ENCODE peak calls at places on chromosomes 16 and 17, in eight cellular contexts. One of them, this sample, is unnamed.

GRCh38 chr17:67942810-67943209 is 53.5 kb downstream of the C17orf58 start:
- DNase-seq in stimulated activated naive B cell treated with anti-CD40 and anti-IgM and Interleukin-4, amounts not matched to agents 10 μg/mL and 1 μg/mL and 100 μg/mL, for 72 hours: no peak
- DNase-seq in ureter: peak
- DNase-seq in HS-5: no peak
- DNase-seq in heart left ventricle: no peak
- DNase-seq in left kidney: no peak
- DNase-seq in memory B cell: no peak
- DNase-seq in DMS153: no peak
- DNase-seq in this sample: no peak

GRCh38 chr16:88974641-88975215 is 2.3 kb downstream of the CBFA2T3 start:
- DNase-seq in stimulated activated naive B cell treated with anti-CD40 and anti-IgM and Interleukin-4, amounts not matched to agents 10 μg/mL and 1 μg/mL and 100 μg/mL, for 72 hours: no peak
- DNase-seq in ureter: no peak
- DNase-seq in HS-5: no peak
- DNase-seq in heart left ventricle: no peak
- DNase-seq in left kidney: no peak
- DNase-seq in memory B cell: no peak
- DNase-seq in DMS153: no peak
- DNase-seq in this sample: no peak

GRCh38 chr16:4908854-4909401 is 28.0 kb downstream of the PPL start:
- DNase-seq in stimulated activated naive B cell treated with anti-CD40 and anti-IgM and Interleukin-4, amounts not matched to agents 10 μg/mL and 1 μg/mL and 100 μg/mL, for 72 hours: no peak
- DNase-seq in ureter: no peak
- DNase-seq in HS-5: no peak
- DNase-seq in heart left ventricle: no peak
- DNase-seq in left kidney: no peak
- DNase-seq in memory B cell: no peak
- DNase-seq in DMS153: no peak
- DNase-seq in this sample: no peak

GRCh38 chr16:17448640-17449638 is 21.8 kb downstream of the XYLT1 start:
- DNase-seq in stimulated activated naive B cell treated with anti-CD40 and anti-IgM and Interleukin-4, amounts not matched to agents 10 μg/mL and 1 μg/mL and 100 μg/mL, for 72 hours: peak
- DNase-seq in ureter: no peak
- DNase-seq in HS-5: no peak
- DNase-seq in heart left ventricle: peak
- DNase-seq in left kidney: no peak
- DNase-seq in memory B cell: peak
- DNase-seq in DMS153: no peak
- DNase-seq in this sample: peak

GRCh38 chr16:2482181-2483107 is 7.5 kb downstream of the TBC1D24 start:
- DNase-seq in stimulated activated naive B cell treated with anti-CD40 and anti-IgM and Interleukin-4, amounts not matched to agents 10 μg/mL and 1 μg/mL and 100 μg/mL, for 72 hours: no peak
- DNase-seq in ureter: no peak
- DNase-seq in HS-5: no peak
- DNase-seq in heart left ventricle: peak
- DNase-seq in left kidney: peak
- DNase-seq in memory B cell: no peak
- DNase-seq in DMS153: peak
- DNase-seq in this sample: no peak

GRCh38 chr16:84884311-84885023 is 64.7 kb downstream of the CRISPLD2 start:
- DNase-seq in stimulated activated naive B cell treated with anti-CD40 and anti-IgM and Interleukin-4, amounts not matched to agents 10 μg/mL and 1 μg/mL and 100 μg/mL, for 72 hours: no peak
- DNase-seq in ureter: peak
- DNase-seq in HS-5: no peak
- DNase-seq in heart left ventricle: peak
- DNase-seq in left kidney: peak
- DNase-seq in memory B cell: no peak
- DNase-seq in DMS153: no peak
- DNase-seq in this sample: no peak

GRCh38 chr16:54843424-54843750 is 87.3 kb upstream of the IRX5 start:
- DNase-seq in stimulated activated naive B cell treated with anti-CD40 and anti-IgM and Interleukin-4, amounts not matched to agents 10 μg/mL and 1 μg/mL and 100 μg/mL, for 72 hours: no peak
- DNase-seq in ureter: no peak
- DNase-seq in HS-5: no peak
- DNase-seq in heart left ventricle: no peak
- DNase-seq in left kidney: no peak
- DNase-seq in memory B cell: no peak
- DNase-seq in DMS153: no peak
- DNase-seq in this sample: no peak

GRCh38 chr17:68511254-68511670 is 968 bp upstream of the PRKAR1A start:
- DNase-seq in stimulated activated naive B cell treated with anti-CD40 and anti-IgM and Interleukin-4, amounts not matched to agents 10 μg/mL and 1 μg/mL and 100 μg/mL, for 72 hours: no peak
- DNase-seq in ureter: peak
- DNase-seq in HS-5: peak
- DNase-seq in heart left ventricle: no peak
- DNase-seq in left kidney: no peak
- DNase-seq in memory B cell: no peak
- DNase-seq in DMS153: no peak
- DNase-seq in this sample: no peak

GRCh38 chr16:67039260-67040020 is 10.5 kb downstream of the CBFB start:
- DNase-seq in stimulated activated naive B cell treated with anti-CD40 and anti-IgM and Interleukin-4, amounts not matched to agents 10 μg/mL and 1 μg/mL and 100 μg/mL, for 72 hours: no peak
- DNase-seq in ureter: no peak
- DNase-seq in HS-5: no peak
- DNase-seq in heart left ventricle: no peak
- DNase-seq in left kidney: no peak
- DNase-seq in memory B cell: no peak
- DNase-seq in DMS153: no peak
- DNase-seq in this sample: no peak

GRCh38 chr17:58338454-58338841 is 9.9 kb upstream of the TSPOAP1 start:
- DNase-seq in stimulated activated naive B cell treated with anti-CD40 and anti-IgM and Interleukin-4, amounts not matched to agents 10 μg/mL and 1 μg/mL and 100 μg/mL, for 72 hours: no peak
- DNase-seq in ureter: no peak
- DNase-seq in HS-5: no peak
- DNase-seq in heart left ventricle: no peak
- DNase-seq in left kidney: peak
- DNase-seq in memory B cell: no peak
- DNase-seq in DMS153: no peak
- DNase-seq in this sample: no peak

GRCh38 chr16:57297856-57298255 is 13.4 kb upstream of the PLLP start:
- DNase-seq in stimulated activated naive B cell treated with anti-CD40 and anti-IgM and Interleukin-4, amounts not matched to agents 10 μg/mL and 1 μg/mL and 100 μg/mL, for 72 hours: no peak
- DNase-seq in ureter: no peak
- DNase-seq in HS-5: no peak
- DNase-seq in heart left ventricle: no peak
- DNase-seq in left kidney: no peak
- DNase-seq in memory B cell: no peak
- DNase-seq in DMS153: no peak
- DNase-seq in this sample: no peak

This sample was measured in GM10248.